ENCODE peak calls at places on chromosome X, in five cellular contexts. One of them, this sample, is unnamed.

GRCh38 chrX:153319295-153319694 is 2.3 kb downstream of the PNMA6F start:
- DNase-seq in HCT116: no peak
- DNase-seq in SK-N-SH: no peak
- DNase-seq in K562: no peak
- DNase-seq in GM12878: no peak
- DNase-seq in this sample: no peak

GRCh38 chrX:41386222-41386990 is 52.4 kb downstream of the DDX3X start:
- DNase-seq in HCT116: no peak
- DNase-seq in K562: no peak
- DNase-seq in GM12878: no peak
- DNase-seq in SK-N-SH: no peak
- DNase-seq in this sample: no peak

GRCh38 chrX:143788265-143788664 is 67.7 kb upstream of the SPANXN2 start:
- DNase-seq in SK-N-SH: peak
- DNase-seq in HCT116: no peak
- DNase-seq in GM12878: no peak
- DNase-seq in K562: no peak
- DNase-seq in this sample: peak

GRCh38 chrX:42094208-42094607 is 170.9 kb upstream of the CASK start:
- DNase-seq in GM12878: no peak
- DNase-seq in SK-N-SH: no peak
- DNase-seq in K562: no peak
- DNase-seq in HCT116: no peak
- DNase-seq in this sample: no peak

GRCh38 chrX:39915081-39915480 is 182.7 kb downstream of the BCOR start:
- DNase-seq in SK-N-SH: no peak
- DNase-seq in GM12878: no peak
- DNase-seq in HCT116: no peak
- DNase-seq in K562: no peak
- DNase-seq in this sample: no peak

GRCh38 chrX:68443155-68443868 is 10.0 kb upstream of the OPHN1 start:
- DNase-seq in GM12878: peak
- DNase-seq in K562: no peak
- DNase-seq in SK-N-SH: no peak
- DNase-seq in HCT116: no peak
- DNase-seq in this sample: no peak

GRCh38 chrX:7983594-7983993 is 56.4 kb upstream of the PNPLA4 start:
- DNase-seq in SK-N-SH: no peak
- DNase-seq in GM12878: no peak
- DNase-seq in K562: no peak
- DNase-seq in HCT116: no peak
- DNase-seq in this sample: no peak

GRCh38 chrX:68999351-68999750 is 165.9 kb downstream of the PJA1 start:
- DNase-seq in SK-N-SH: no peak
- DNase-seq in K562: no peak
- DNase-seq in GM12878: no peak
- DNase-seq in HCT116: peak
- DNase-seq in this sample: no peak

GRCh38 chrX:39017062-39017461 is 215.8 kb downstream of the MID1IP1 start:
- DNase-seq in GM12878: no peak
- DNase-seq in K562: no peak
- DNase-seq in SK-N-SH: no peak
- DNase-seq in HCT116: no peak
- DNase-seq in this sample: no peak

GRCh38 chrX:153537526-153538295 is 20.3 kb downstream of the ATP2B3 start:
- DNase-seq in SK-N-SH: peak
- DNase-seq in K562: no peak
- DNase-seq in HCT116: no peak
- DNase-seq in GM12878: no peak
- DNase-seq in this sample: no peak

GRCh38 chrX:53251307-53251706 is 26.3 kb upstream of the KDM5C start:
- DNase-seq in K562: no peak
- DNase-seq in SK-N-SH: no peak
- DNase-seq in GM12878: no peak
- DNase-seq in HCT116: no peak
- DNase-seq in this sample: no peak

GRCh38 chrX:54711735-54712134 is 86.3 kb downstream of the ITIH6 start:
- DNase-seq in SK-N-SH: no peak
- DNase-seq in GM12878: no peak
- DNase-seq in HCT116: no peak
- DNase-seq in K562: no peak
- DNase-seq in this sample: no peak

GRCh38 chrX:54891573-54891972 is 29.1 kb upstream of the TRO start:
- DNase-seq in SK-N-SH: peak
- DNase-seq in GM12878: no peak
- DNase-seq in HCT116: peak
- DNase-seq in K562: peak
- DNase-seq in this sample: peak

GRCh38 chrX:40148439-40149285 is 50.9 kb upstream of the BCOR start:
- DNase-seq in HCT116: no peak
- DNase-seq in GM12878: no peak
- DNase-seq in SK-N-SH: peak
- DNase-seq in K562: peak
- DNase-seq in this sample: peak

GRCh38 chrX:5724123-5724522 is 504.5 kb downstream of the NLGN4X start:
- DNase-seq in K562: no peak
- DNase-seq in HCT116: no peak
- DNase-seq in SK-N-SH: no peak
- DNase-seq in GM12878: no peak
- DNase-seq in this sample: no peak
- TF ChIP-seq JUND in K562: no peak
- TF ChIP-seq JUND in HCT116: no peak
- TF ChIP-seq JUND in SK-N-SH: no peak
- TF ChIP-seq JUND in GM12878: no peak
- TF ChIP-seq JUND in this sample: no peak

GRCh38 chrX:13579696-13580095 is 10.3 kb downstream of the EGFL6 start:
- DNase-seq in HCT116: no peak
- DNase-seq in K562: no peak
- DNase-seq in GM12878: no peak
- DNase-seq in SK-N-SH: no peak
- DNase-seq in this sample: no peak

GRCh38 chrX:13581554-13581953 is 12.2 kb downstream of the EGFL6 start:
- DNase-seq in GM12878: no peak
- DNase-seq in SK-N-SH: no peak
- DNase-seq in K562: no peak
- DNase-seq in HCT116: no peak
- DNase-seq in this sample: no peak
- TF ChIP-seq JUND in GM12878: no peak
- TF ChIP-seq JUND in SK-N-SH: no peak
- TF ChIP-seq JUND in K562: no peak
- TF ChIP-seq JUND in HCT116: no peak
- TF ChIP-seq JUND in this sample: no peak

GRCh38 chrX:19795289-19795688 is 92.1 kb downstream of the SH3KBP1 start:
- DNase-seq in SK-N-SH: no peak
- DNase-seq in HCT116: no peak
- DNase-seq in K562: no peak
- DNase-seq in GM12878: no peak
- DNase-seq in this sample: no peak
- TF ChIP-seq JUND in SK-N-SH: no peak
- TF ChIP-seq JUND in HCT116: no peak
- TF ChIP-seq JUND in K562: no peak
- TF ChIP-seq JUND in GM12878: no peak
- TF ChIP-seq JUND in this sample: no peak

DNA sequence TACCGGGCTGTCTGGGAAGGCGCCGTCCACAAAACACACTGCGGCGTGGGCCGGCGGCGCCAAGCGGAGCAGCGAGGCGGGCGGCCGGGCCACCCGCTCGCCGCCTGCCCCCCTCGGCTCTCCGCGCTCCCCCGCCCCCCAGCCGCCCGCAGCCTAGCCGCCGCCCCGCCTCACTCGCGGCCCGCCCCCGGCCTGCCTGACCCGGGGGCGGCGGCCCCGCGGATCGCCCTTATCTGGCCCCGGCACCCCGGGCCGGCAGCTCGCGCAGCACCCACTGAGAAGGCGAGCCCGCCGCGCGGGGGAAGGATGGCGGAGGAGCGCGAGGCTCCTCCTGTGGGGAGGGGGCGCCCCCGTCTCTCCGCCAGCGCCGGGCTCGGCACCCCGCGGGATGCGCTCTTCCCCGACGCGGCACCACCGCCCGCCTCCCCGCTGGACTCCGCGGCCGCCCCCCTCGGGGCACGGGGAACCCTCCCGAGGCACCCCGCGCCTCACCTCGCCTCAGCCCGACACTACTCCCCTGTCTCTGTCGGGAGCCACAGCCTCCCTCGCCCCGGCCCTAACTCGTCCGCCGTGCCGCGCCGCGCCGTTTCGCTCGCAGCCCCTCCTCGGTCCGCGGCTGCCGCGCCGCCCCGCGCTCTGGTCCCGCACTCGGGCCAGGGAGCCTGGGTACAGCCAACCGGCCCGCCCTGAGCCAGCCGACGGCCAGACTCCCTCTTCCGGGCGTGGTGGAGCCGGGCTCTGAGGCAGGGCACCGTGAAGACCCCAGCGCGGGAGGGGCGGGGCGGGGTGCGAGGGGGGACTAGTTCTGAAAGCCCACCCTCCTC is 564 bp downstream of the ATP11C start:
- DNase-seq in HCT116: no peak
- DNase-seq in SK-N-SH: peak
- DNase-seq in K562: peak
- DNase-seq in GM12878: no peak
- DNase-seq in this sample: no peak
- TF ChIP-seq JUND in HCT116: no peak
- TF ChIP-seq JUND in SK-N-SH: no peak
- TF ChIP-seq JUND in K562: no peak
- TF ChIP-seq JUND in GM12878: no peak
- TF ChIP-seq JUND in this sample: no peak

GRCh38 chrX:119477812-119478232 is 9.6 kb downstream of the SLC25A5 start:
- DNase-seq in K562: peak
- DNase-seq in GM12878: no peak
- DNase-seq in SK-N-SH: no peak
- DNase-seq in HCT116: no peak
- DNase-seq in this sample: no peak
- TF ChIP-seq JUND in K562: no peak
- TF ChIP-seq JUND in GM12878: no peak
- TF ChIP-seq JUND in SK-N-SH: no peak
- TF ChIP-seq JUND in HCT116: no peak
- TF ChIP-seq JUND in this sample: no peak

GRCh38 chrX:16479206-16479869 is 170.6 kb upstream of the S100G start:
- DNase-seq in K562: no peak
- DNase-seq in SK-N-SH: no peak
- DNase-seq in HCT116: no peak
- DNase-seq in GM12878: no peak
- DNase-seq in this sample: no peak
- TF ChIP-seq JUND in K562: no peak
- TF ChIP-seq JUND in SK-N-SH: peak
- TF ChIP-seq JUND in HCT116: peak
- TF ChIP-seq JUND in GM12878: no peak
- TF ChIP-seq JUND in this sample: no peak

GRCh38 chrX:72468607-72469006 is 104.0 kb downstream of the HDAC8 start:
- DNase-seq in HCT116: no peak
- DNase-seq in SK-N-SH: no peak
- DNase-seq in GM12878: no peak
- DNase-seq in K562: no peak
- DNase-seq in this sample: no peak
- TF ChIP-seq JUND in HCT116: no peak
- TF ChIP-seq JUND in SK-N-SH: no peak
- TF ChIP-seq JUND in GM12878: no peak
- TF ChIP-seq JUND in K562: no peak
- TF ChIP-seq JUND in this sample: no peak

DNA sequence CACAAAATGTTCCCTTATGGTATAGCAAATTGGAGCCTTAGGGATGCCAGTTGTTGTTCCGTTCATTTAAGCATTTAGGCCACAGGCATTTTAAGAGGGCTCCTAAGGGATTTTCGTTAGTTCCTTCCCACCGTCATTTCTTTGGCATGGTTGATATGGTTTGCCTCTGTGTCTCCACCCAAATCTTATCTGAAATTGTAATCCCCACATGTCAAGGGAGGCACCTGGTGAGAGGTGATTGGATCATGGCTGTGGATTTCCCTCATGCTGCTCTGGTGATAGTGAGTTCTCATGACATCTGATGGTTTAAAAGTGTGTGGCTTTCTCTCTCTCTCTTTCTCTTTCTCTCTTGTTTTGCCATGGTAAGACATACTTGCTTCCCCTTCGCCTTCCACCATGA is 104.1 kb downstream of the ASB9 start:
- DNase-seq in HCT116: no peak
- DNase-seq in GM12878: no peak
- DNase-seq in K562: peak
- DNase-seq in SK-N-SH: no peak
- DNase-seq in this sample: no peak
- TF ChIP-seq JUND in HCT116: no peak
- TF ChIP-seq JUND in GM12878: no peak
- TF ChIP-seq JUND in K562: no peak
- TF ChIP-seq JUND in SK-N-SH: no peak
- TF ChIP-seq JUND in this sample: no peak

GRCh38 chrX:46637937-46638336 is 64.4 kb downstream of the CHST7 start:
- DNase-seq in SK-N-SH: no peak
- DNase-seq in K562: no peak
- DNase-seq in HCT116: no peak
- DNase-seq in GM12878: peak
- DNase-seq in this sample: no peak

GRCh38 chrX:46645614-46646013 is 72.0 kb downstream of the CHST7 start:
- DNase-seq in K562: no peak
- DNase-seq in GM12878: no peak
- DNase-seq in HCT116: no peak
- DNase-seq in SK-N-SH: no peak
- DNase-seq in this sample: no peak

GRCh38 chrX:46643636-46644035 is 70.1 kb downstream of the CHST7 start:
- DNase-seq in K562: no peak
- DNase-seq in GM12878: no peak
- DNase-seq in HCT116: no peak
- DNase-seq in SK-N-SH: no peak
- DNase-seq in this sample: no peak

GRCh38 chrX:46647251-46647650 is 73.7 kb downstream of the CHST7 start:
- DNase-seq in K562: no peak
- DNase-seq in SK-N-SH: no peak
- DNase-seq in GM12878: no peak
- DNase-seq in HCT116: no peak
- DNase-seq in this sample: no peak

DNA sequence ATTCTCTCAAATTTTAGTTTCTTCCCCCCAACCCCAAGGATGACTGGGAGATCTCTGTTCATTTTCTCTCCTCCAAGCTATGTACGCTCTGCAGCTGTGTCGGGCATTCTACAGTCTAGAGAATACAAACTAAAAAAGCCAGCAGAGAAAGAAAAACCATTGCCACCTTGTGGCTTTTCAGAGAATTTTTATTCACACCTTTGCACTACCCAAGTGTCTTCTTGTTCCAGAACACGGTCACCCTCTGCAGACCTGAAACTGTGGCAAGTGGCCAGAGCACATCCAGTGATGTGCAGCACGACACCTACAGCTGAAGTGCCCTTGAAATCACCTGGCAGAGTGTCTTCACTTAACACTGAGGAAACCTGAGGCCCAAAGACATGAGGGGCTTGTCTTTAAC is 68.6 kb downstream of the CHST7 start:
- DNase-seq in K562: no peak
- DNase-seq in SK-N-SH: peak
- DNase-seq in GM12878: no peak
- DNase-seq in HCT116: no peak
- DNase-seq in this sample: peak
- TF ChIP-seq JUND in K562: no peak
- TF ChIP-seq JUND in SK-N-SH: no peak
- TF ChIP-seq JUND in GM12878: no peak
- TF ChIP-seq JUND in HCT116: no peak
- TF ChIP-seq JUND in this sample: no peak

GRCh38 chrX:21374163-21374993 is at the start of gene CNKSR2:
- DNase-seq in GM12878: no peak
- DNase-seq in K562: no peak
- DNase-seq in SK-N-SH: peak
- DNase-seq in HCT116: no peak
- DNase-seq in this sample: no peak
- TF ChIP-seq JUND in GM12878: no peak
- TF ChIP-seq JUND in K562: no peak
- TF ChIP-seq JUND in SK-N-SH: no peak
- TF ChIP-seq JUND in HCT116: no peak
- TF ChIP-seq JUND in this sample: no peak

This sample was measured in T47D.